ENCODE peak calls at places on chromosomes 7 and 10, in seven cellular contexts. R is dermis microvascular lymphatic vessel endothelial cell, Y is NCI-H82, L is Panc1, B is dermis blood vessel endothelial cell, X is ovary, J is GM13976. Q is an unnamed sample.
A peak's percentile ranks its signal among the peaks of the same experiment; 100 is the strongest.

GRCh38 chr7:78261302-78261701 is 462.7 kb downstream of the PHTF2 start:
- DNase-seq in R (no peak), Y (no peak), L (no peak), B (no peak), X (no peak), J (no peak), Q (no peak)

GRCh38 chr7:30474893-30475292 is 3.7 kb downstream of the NOD1 start:
- DNase-seq in R (no peak), Y (no peak), L (no peak), B (no peak), X (no peak), J (no peak), Q (peak; percentile 30)

GRCh38 chr7:90593205-90593604 is 2.9 kb upstream of the CDK14 start:
- DNase-seq in R (no peak), Y (no peak), L (no peak), B (no peak), X (no peak), J (no peak), Q (peak; percentile 13)

GRCh38 chr10:102611514-102612095 is 32.7 kb upstream of the TRIM8 start:
- DNase-seq in R (no peak), Y (no peak), L (no peak), B (peak; percentile 81), X (no peak), J (no peak), Q (peak; percentile 73)

GRCh38 chr7:133248901-133249300 is 4.0 kb upstream of the EXOC4 start:
- DNase-seq in R (no peak), Y (no peak), L (no peak), B (no peak), X (no peak), J (no peak), Q (no peak)

GRCh38 chr7:70940597-70940996 is 191.3 kb upstream of the GALNT17 start:
- DNase-seq in R (no peak), Y (no peak), L (no peak), B (no peak), X (no peak), J (no peak), Q (no peak)

GRCh38 chr7:140229591-140230516 is 53.1 kb upstream of the KDM7A start:
- DNase-seq in R (no peak), Y (no peak), L (no peak), B (no peak), X (no peak), J (peak; percentile 49), Q (no peak)

GRCh38 chr10:24820616-24821015 is 96.9 kb upstream of the ARHGAP21 start:
- DNase-seq in R (no peak), Y (no peak), L (no peak), B (no peak), X (no peak), J (no peak), Q (no peak)

GRCh38 chr10:125174360-125174759 is 14.0 kb upstream of the CTBP2 start:
- DNase-seq in R (no peak), Y (no peak), L (no peak), B (no peak), X (no peak), J (no peak), Q (no peak)